ENCODE peak calls at places on chromosomes 5 and 9, in five cellular contexts. One of them, this sample, is unnamed.

GRCh38 chr5:147267082-147267832 is 32.4 kb downstream of the STK32A start:
- DNase-seq in endothelial cell: no peak
- DNase-seq in CD8-positive, alpha-beta T cell: no peak
- DNase-seq in stimulated activated CD4-positive, alpha-beta T cell treated with anti-CD3 and anti-CD28 coated beads, Interleukin-4, amount 100 ng/mL, for 1 hour: no peak
- DNase-seq in stimulated activated CD8-positive, alpha-beta memory T cell treated with anti-CD3 and anti-CD28 coated beads, Interleukin-15, amount 100 ng/mL, for 1 hour: no peak
- DNase-seq in this sample: no peak

GRCh38 chr5:57244331-57244730 is 70.5 kb downstream of the GPBP1 start:
- DNase-seq in endothelial cell: no peak
- DNase-seq in CD8-positive, alpha-beta T cell: no peak
- DNase-seq in stimulated activated CD4-positive, alpha-beta T cell treated with anti-CD3 and anti-CD28 coated beads, Interleukin-4, amount 100 ng/mL, for 1 hour: no peak
- DNase-seq in stimulated activated CD8-positive, alpha-beta memory T cell treated with anti-CD3 and anti-CD28 coated beads, Interleukin-15, amount 100 ng/mL, for 1 hour: no peak
- DNase-seq in this sample: no peak

GRCh38 chr9:128314697-128315096 is 7.5 kb downstream of the TRUB2 start:
- DNase-seq in endothelial cell: no peak
- DNase-seq in CD8-positive, alpha-beta T cell: no peak
- DNase-seq in stimulated activated CD4-positive, alpha-beta T cell treated with anti-CD3 and anti-CD28 coated beads, Interleukin-4, amount 100 ng/mL, for 1 hour: no peak
- DNase-seq in stimulated activated CD8-positive, alpha-beta memory T cell treated with anti-CD3 and anti-CD28 coated beads, Interleukin-15, amount 100 ng/mL, for 1 hour: no peak
- DNase-seq in this sample: no peak

GRCh38 chr9:134687556-134687955 is 46.0 kb downstream of the COL5A1 start:
- DNase-seq in endothelial cell: no peak
- DNase-seq in CD8-positive, alpha-beta T cell: no peak
- DNase-seq in stimulated activated CD4-positive, alpha-beta T cell treated with anti-CD3 and anti-CD28 coated beads, Interleukin-4, amount 100 ng/mL, for 1 hour: no peak
- DNase-seq in stimulated activated CD8-positive, alpha-beta memory T cell treated with anti-CD3 and anti-CD28 coated beads, Interleukin-15, amount 100 ng/mL, for 1 hour: no peak
- DNase-seq in this sample: no peak

GRCh38 chr5:179679014-179679674 is 1.7 kb downstream of the CBY3 start:
- DNase-seq in endothelial cell: peak
- DNase-seq in CD8-positive, alpha-beta T cell: peak
- DNase-seq in stimulated activated CD4-positive, alpha-beta T cell treated with anti-CD3 and anti-CD28 coated beads, Interleukin-4, amount 100 ng/mL, for 1 hour: peak
- DNase-seq in stimulated activated CD8-positive, alpha-beta memory T cell treated with anti-CD3 and anti-CD28 coated beads, Interleukin-15, amount 100 ng/mL, for 1 hour: peak
- DNase-seq in this sample: peak

GRCh38 chr5:54807421-54807820 is 178.0 kb downstream of the ESM1 start:
- DNase-seq in endothelial cell: no peak
- DNase-seq in CD8-positive, alpha-beta T cell: no peak
- DNase-seq in stimulated activated CD4-positive, alpha-beta T cell treated with anti-CD3 and anti-CD28 coated beads, Interleukin-4, amount 100 ng/mL, for 1 hour: no peak
- DNase-seq in stimulated activated CD8-positive, alpha-beta memory T cell treated with anti-CD3 and anti-CD28 coated beads, Interleukin-15, amount 100 ng/mL, for 1 hour: no peak
- DNase-seq in this sample: no peak

GRCh38 chr9:83056180-83056579 is 6.8 kb downstream of the RASEF start:
- DNase-seq in endothelial cell: no peak
- DNase-seq in CD8-positive, alpha-beta T cell: no peak
- DNase-seq in stimulated activated CD4-positive, alpha-beta T cell treated with anti-CD3 and anti-CD28 coated beads, Interleukin-4, amount 100 ng/mL, for 1 hour: no peak
- DNase-seq in stimulated activated CD8-positive, alpha-beta memory T cell treated with anti-CD3 and anti-CD28 coated beads, Interleukin-15, amount 100 ng/mL, for 1 hour: no peak
- DNase-seq in this sample: no peak

GRCh38 chr5:141662028-141662427 is 10.8 kb upstream of the FCHSD1 start:
- DNase-seq in endothelial cell: no peak
- DNase-seq in CD8-positive, alpha-beta T cell: no peak
- DNase-seq in stimulated activated CD4-positive, alpha-beta T cell treated with anti-CD3 and anti-CD28 coated beads, Interleukin-4, amount 100 ng/mL, for 1 hour: no peak
- DNase-seq in stimulated activated CD8-positive, alpha-beta memory T cell treated with anti-CD3 and anti-CD28 coated beads, Interleukin-15, amount 100 ng/mL, for 1 hour: no peak
- DNase-seq in this sample: no peak

GRCh38 chr5:16578474-16578883 is 38.3 kb downstream of the RETREG1 start:
- DNase-seq in endothelial cell: no peak
- DNase-seq in CD8-positive, alpha-beta T cell: no peak
- DNase-seq in stimulated activated CD4-positive, alpha-beta T cell treated with anti-CD3 and anti-CD28 coated beads, Interleukin-4, amount 100 ng/mL, for 1 hour: no peak
- DNase-seq in stimulated activated CD8-positive, alpha-beta memory T cell treated with anti-CD3 and anti-CD28 coated beads, Interleukin-15, amount 100 ng/mL, for 1 hour: no peak
- DNase-seq in this sample: no peak

GRCh38 chr5:34717426-34718327 is 61.5 kb downstream of the RAI14 start:
- DNase-seq in endothelial cell: peak
- DNase-seq in CD8-positive, alpha-beta T cell: no peak
- DNase-seq in stimulated activated CD4-positive, alpha-beta T cell treated with anti-CD3 and anti-CD28 coated beads, Interleukin-4, amount 100 ng/mL, for 1 hour: no peak
- DNase-seq in stimulated activated CD8-positive, alpha-beta memory T cell treated with anti-CD3 and anti-CD28 coated beads, Interleukin-15, amount 100 ng/mL, for 1 hour: no peak
- DNase-seq in this sample: no peak

GRCh38 chr9:83544002-83544698 is 5.9 kb upstream of the FRMD3 start:
- DNase-seq in endothelial cell: peak
- DNase-seq in CD8-positive, alpha-beta T cell: no peak
- DNase-seq in stimulated activated CD4-positive, alpha-beta T cell treated with anti-CD3 and anti-CD28 coated beads, Interleukin-4, amount 100 ng/mL, for 1 hour: no peak
- DNase-seq in stimulated activated CD8-positive, alpha-beta memory T cell treated with anti-CD3 and anti-CD28 coated beads, Interleukin-15, amount 100 ng/mL, for 1 hour: no peak
- DNase-seq in this sample: peak